ENCODE peak calls at places on chromosomes 3 and 15, in ten cellular contexts. E, B, P, M, C, O, Q, U, I and N are unnamed samples.

GRCh38 chr15:60426870-60427528 is 29.2 kb upstream of the ANXA2 start:
- DNase-seq in E (no peak), B (no peak), P (no peak), M (no peak), C (no peak), O (no peak), Q (no peak), U (peak; percentile 91), I (no peak), N (no peak)

GRCh38 chr3:108406661-108407206 is 103.7 kb downstream of the MYH15 start:
- DNase-seq in E (peak; percentile 81), B (no peak), P (peak; percentile 18), M (no peak), C (no peak), O (no peak), Q (no peak), U (peak; percentile 68), I (no peak), N (peak; percentile 60)

GRCh38 chr15:77897896-77898406 is 179.6 kb downstream of the TBC1D2B start:
- DNase-seq in E (no peak), B (no peak), P (no peak), M (peak; percentile 12), C (peak; percentile 8), O (no peak), Q (no peak), U (no peak), I (no peak), N (no peak)

GRCh38 chr3:123790254-123791072 is 93.7 kb downstream of the MYLK start:
- DNase-seq in E (no peak), B (no peak), P (no peak), M (no peak), C (no peak), O (no peak), Q (no peak), U (peak; percentile 67), I (no peak), N (no peak)

GRCh38 chr15:64686130-64686735 is 89.2 kb downstream of the RBPMS2 start:
- DNase-seq in E (no peak), B (no peak), P (no peak), M (no peak), C (no peak), O (peak; percentile 45), Q (peak; percentile 75), U (peak; percentile 76), I (no peak), N (no peak)

GRCh38 chr15:91271565-91272153 is 171.6 kb downstream of the SV2B start:
- DNase-seq in E (peak; percentile 49), B (peak; percentile 52), P (peak; percentile 36), M (no peak), C (peak; percentile 56), O (no peak), Q (peak; percentile 77), U (peak; percentile 78), I (peak; percentile 54), N (peak; percentile 57)

GRCh38 chr3:188830955-188831354 is 340.8 kb upstream of the TPRG1 start:
- DNase-seq in E (no peak), B (no peak), P (no peak), M (no peak), C (no peak), O (no peak), Q (no peak), U (peak; percentile 46), I (no peak), N (no peak)

GRCh38 chr3:163951397-163951987 is 1126.8 kb downstream of the SI start:
- DNase-seq in E (no peak), B (no peak), P (no peak), M (no peak), C (no peak), O (no peak), Q (no peak), U (peak; percentile 1), I (no peak), N (no peak)

GRCh38 chr3:65265511-65265910 is 577.7 kb upstream of the ADAMTS9 start:
- DNase-seq in E (no peak), B (no peak), P (no peak), M (no peak), C (no peak), O (no peak), Q (no peak), U (no peak), I (no peak), N (no peak)

GRCh38 chr3:81947359-81947758 is 185.9 kb upstream of the GBE1 start:
- DNase-seq in E (no peak), B (no peak), P (no peak), M (no peak), C (no peak), O (no peak), Q (no peak), U (no peak), I (no peak), N (no peak)

GRCh38 chr3:98003306-98003969 is 31.2 kb upstream of the RIOX2 start:
- DNase-seq in E (no peak), B (no peak), P (no peak), M (no peak), C (no peak), O (no peak), Q (no peak), U (no peak), I (no peak), N (no peak)

GRCh38 chr3:11476814-11477213 is 166.9 kb downstream of the VGLL4 start:
- DNase-seq in E (no peak), B (no peak), P (no peak), M (no peak), C (no peak), O (no peak), Q (no peak), U (no peak), I (no peak), N (no peak)

GRCh38 chr3:107899996-107900651 is 190.7 kb downstream of the CD47 start:
- DNase-seq in E (no peak), B (no peak), P (no peak), M (no peak), C (no peak), O (no peak), Q (no peak), U (peak; percentile 37), I (no peak), N (no peak)

GRCh38 chr3:140055032-140055791 is 120.2 kb downstream of the CLSTN2 start:
- DNase-seq in E (no peak), B (no peak), P (no peak), M (no peak), C (no peak), O (no peak), Q (no peak), U (no peak), I (no peak), N (no peak)

GRCh38 chr3:197807969-197808587 is 17.0 kb downstream of the LRCH3 start:
- DNase-seq in E (no peak), B (no peak), P (no peak), M (no peak), C (no peak), O (no peak), Q (no peak), U (peak; percentile 75), I (no peak), N (no peak)

DNA sequence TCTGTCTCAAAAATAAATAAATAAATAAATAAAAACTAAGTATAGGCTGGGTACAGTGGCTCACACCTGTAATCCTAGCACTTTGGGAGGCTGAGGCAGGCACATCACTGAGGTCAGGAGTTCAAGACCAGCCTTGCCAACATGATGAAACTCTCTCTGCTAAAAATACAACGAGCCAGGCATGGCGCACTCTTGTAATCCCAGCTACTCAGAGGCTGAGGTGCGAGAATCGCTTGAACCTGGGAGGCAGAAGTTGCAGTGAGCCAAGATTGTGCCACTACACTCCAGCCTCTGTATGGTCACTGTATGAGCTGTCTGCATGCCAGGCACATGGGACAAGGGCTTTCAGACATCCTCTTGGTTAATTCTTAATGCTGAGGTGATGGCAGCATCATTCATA is 28.7 kb downstream of the TIPIN start:
- DNase-seq in E (no peak), B (no peak), P (no peak), M (no peak), C (no peak), O (no peak), Q (no peak), U (no peak), I (no peak), N (no peak)
- H3K4me3 ChIP-seq in E (no peak overlapping the region), B (no peak overlapping the region), P (no peak overlapping the region), M (no peak overlapping the region), C (no peak overlapping the region), O (no peak overlapping the region), Q (no peak overlapping the region), U (no peak overlapping the region), I (no peak overlapping the region), N (no peak overlapping the region)

GRCh38 chr15:48498828-48499227 is 146.7 kb downstream of the FBN1 start:
- DNase-seq in E (no peak), B (no peak), P (no peak), M (no peak), C (no peak), O (no peak), Q (no peak), U (no peak), I (no peak), N (no peak)

GRCh38 chr15:48493084-48493762 is 152.3 kb downstream of the FBN1 start:
- DNase-seq in E (no peak), B (no peak), P (no peak), M (no peak), C (no peak), O (no peak), Q (no peak), U (peak; percentile 96), I (no peak), N (no peak)

GRCh38 chr15:48494646-48495045 is 150.9 kb downstream of the FBN1 start:
- DNase-seq in E (no peak), B (no peak), P (no peak), M (no peak), C (no peak), O (no peak), Q (no peak), U (peak; percentile 45), I (no peak), N (no peak)

GRCh38 chr15:48493763-48494225 is 151.7 kb downstream of the FBN1 start:
- DNase-seq in E (no peak), B (no peak), P (no peak), M (no peak), C (no peak), O (no peak), Q (no peak), U (no peak), I (no peak), N (no peak)
- H3K36me3 ChIP-seq in E (no peaks in the 10 kb centered on the region), B (peaks cover 6% of the 10 kb centered on the region), P (no peaks in the 10 kb centered on the region), M (peaks cover 14% of the 10 kb centered on the region), C (no peaks in the 10 kb centered on the region), O (no peaks in the 10 kb centered on the region), Q (peaks cover 11% of the 10 kb centered on the region), U (peaks cover 92% of the 10 kb centered on the region), I (no peaks in the 10 kb centered on the region), N (no peaks in the 10 kb centered on the region)

GRCh38 chr3:122364508-122364907 is 18.5 kb downstream of the MIX23 start:
- DNase-seq in E (no peak), B (no peak), P (no peak), M (no peak), C (no peak), O (no peak), Q (no peak), U (no peak), I (no peak), N (no peak)
- H3K4me1 ChIP-seq in E (no peaks in the 10 kb centered on the region), B (no peaks in the 10 kb centered on the region), P (no peaks in the 10 kb centered on the region), M (no peaks in the 10 kb centered on the region), C (no peaks in the 10 kb centered on the region), O (no peaks in the 10 kb centered on the region), Q (peaks cover 5% of the 10 kb centered on the region), U (peaks cover 7% of the 10 kb centered on the region), I (peaks cover 10% of the 10 kb centered on the region), N (peaks cover 64% of the 10 kb centered on the region)

DNA sequence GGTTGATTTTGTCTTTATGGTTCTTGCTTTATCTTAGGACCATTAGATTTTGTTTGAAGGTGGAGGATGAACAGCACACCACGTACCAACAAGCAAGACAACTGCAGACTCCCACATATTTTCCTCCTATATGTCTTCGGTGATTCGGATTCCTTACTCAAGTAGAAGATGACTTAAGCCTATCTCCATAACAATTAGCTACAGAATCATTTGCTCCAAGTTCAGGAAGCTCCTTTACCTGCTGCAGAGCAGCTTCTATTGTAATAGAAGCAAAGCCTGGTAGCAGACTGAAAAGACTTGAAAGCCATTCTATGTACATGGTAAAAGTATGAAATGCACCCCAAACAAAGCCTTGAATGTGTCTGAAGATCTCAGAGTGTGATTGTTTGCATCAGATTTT is 229.0 kb downstream of the SOX2 start:
- DNase-seq in E (no peak), B (no peak), P (no peak), M (no peak), C (no peak), O (no peak), Q (no peak), U (no peak), I (no peak), N (no peak)
- H3K4me3 ChIP-seq in E (no peak overlapping the region), B (no peak overlapping the region), P (no peak overlapping the region), M (no peak overlapping the region), C (no peak overlapping the region), O (no peak overlapping the region), Q (no peak overlapping the region), U (no peak overlapping the region), I (no peak overlapping the region), N (no peak overlapping the region)